ENCODE peak calls at places on chromosomes 2 and 18, in nine cellular contexts. J is Calu3, C is left cardiac atrium, Z is adrenal gland, K is GDM1, F is tibial artery, E is GM18507, G is dermis blood vessel endothelial cell, S is NCI-H345. V is an unnamed sample.

GRCh38 chr2:8976419-8976818 is 27.1 kb downstream of the MBOAT2 start:
- DNase-seq in J (no peak), C (no peak), Z (no peak), K (peak; percentile 19), F (no peak), E (no peak), G (peak; percentile 27), S (no peak), V (no peak)

GRCh38 chr2:71453404-71454220 is at the start of gene DYSF:
- DNase-seq in J (no peak), C (peak; percentile 72), Z (no peak), K (no peak), F (peak; percentile 76), E (no peak), G (peak; percentile 59), S (no peak), V (peak; percentile 80)

GRCh38 chr18:79216176-79216575 is 147.0 kb downstream of the ATP9B start:
- DNase-seq in J (no peak), C (no peak), Z (peak; percentile 73), K (no peak), F (no peak), E (no peak), G (no peak), S (no peak), V (no peak)

GRCh38 chr18:69948919-69949537 is 1.4 kb upstream of the CD226 start:
- DNase-seq in J (no peak), C (peak; percentile 56), Z (peak; percentile 27), K (no peak), F (peak; percentile 69), E (no peak), G (peak; percentile 3), S (no peak), V (no peak)

GRCh38 chr2:101720732-101721131 is 23.2 kb downstream of the MAP4K4 start:
- DNase-seq in J (no peak), C (no peak), Z (no peak), K (no peak), F (no peak), E (no peak), G (no peak), S (no peak), V (no peak)

GRCh38 chr2:159904127-159904564 is 106.1 kb upstream of the CD302 start:
- DNase-seq in J (peak; percentile 58), C (peak; percentile 26), Z (no peak), K (peak; percentile 48), F (peak; percentile 65), E (no peak), G (peak; percentile 37), S (peak; percentile 8), V (peak; percentile 16)

GRCh38 chr2:65300134-65300771 is 72.6 kb downstream of the ACTR2 start:
- DNase-seq in J (no peak), C (peak; percentile 81), Z (peak; percentile 96), K (no peak), F (peak; percentile 91), E (no peak), G (no peak), S (no peak), V (peak; percentile 95)

GRCh38 chr2:64196986-64197385 is 52.8 kb upstream of the PELI1 start:
- DNase-seq in J (no peak), C (no peak), Z (no peak), K (no peak), F (no peak), E (no peak), G (no peak), S (no peak), V (no peak)

GRCh38 chr18:55322176-55322735 is 265.7 kb downstream of the TCF4 start:
- DNase-seq in J (no peak), C (peak; percentile 88), Z (peak; percentile 96), K (no peak), F (peak; percentile 90), E (no peak), G (peak; percentile 95), S (no peak), V (peak; percentile 90)

GRCh38 chr18:45782662-45783061 is 42.8 kb upstream of the SIGLEC15 start:
- DNase-seq in J (no peak), C (no peak), Z (no peak), K (no peak), F (no peak), E (no peak), G (no peak), S (no peak), V (no peak)

GRCh38 chr18:12287684-12288405 is 20.2 kb upstream of the TUBB6 start:
- DNase-seq in J (peak; percentile 77), C (peak; percentile 83), Z (peak; percentile 59), K (no peak), F (peak; percentile 95), E (no peak), G (peak; percentile 48), S (no peak), V (peak; percentile 87)

GRCh38 chr2:120747706-120748105 is 12.0 kb downstream of the GLI2 start:
- DNase-seq in J (no peak), C (no peak), Z (no peak), K (no peak), F (peak; percentile 32), E (no peak), G (no peak), S (no peak), V (no peak)

GRCh38 chr2:60652822-60653315 is 99.4 kb upstream of the BCL11A start:
- DNase-seq in J (no peak), C (no peak), Z (no peak), K (no peak), F (no peak), E (no peak), G (no peak), S (no peak), V (no peak)

GRCh38 chr2:240972636-240973521 is 25.5 kb upstream of the SNED1 start:
- DNase-seq in J (peak; percentile 24), C (no peak), Z (no peak), K (no peak), F (no peak), E (no peak), G (no peak), S (peak; percentile 26), V (peak; percentile 57)

GRCh38 chr2:144509001-144509545 is 10.8 kb downstream of the ZEB2 start:
- DNase-seq in J (no peak), C (no peak), Z (no peak), K (no peak), F (no peak), E (no peak), G (no peak), S (peak; percentile 23), V (no peak)

GRCh38 chr18:50629148-50629631 is 69.3 kb downstream of the MAPK4 start:
- DNase-seq in J (no peak), C (no peak), Z (no peak), K (no peak), F (peak; percentile 73), E (no peak), G (no peak), S (peak; percentile 83), V (no peak)

GRCh38 chr2:197256021-197256420 is 54.6 kb downstream of the ANKRD44 start:
- DNase-seq in J (no peak), C (no peak), Z (no peak), K (no peak), F (no peak), E (no peak), G (no peak), S (no peak), V (no peak)

GRCh38 chr2:96816127-96816835 is at the start of gene CNNM3:
- DNase-seq in J (peak; percentile 98), C (peak; percentile 98), Z (peak; percentile 96), K (peak; percentile 91), F (peak; percentile 98), E (peak; percentile 98), G (peak; percentile 96), S (peak; percentile 96), V (peak; percentile 98)

GRCh38 chr2:85089464-85090072 is 43.6 kb upstream of the TCF7L1 start:
- DNase-seq in J (no peak), C (no peak), Z (no peak), K (no peak), F (no peak), E (no peak), G (no peak), S (no peak), V (no peak)

GRCh38 chr2:210003394-210003793 is 956 bp downstream of the RPE start:
- DNase-seq in J (no peak), C (no peak), Z (no peak), K (no peak), F (no peak), E (no peak), G (no peak), S (no peak), V (no peak)

GRCh38 chr18:59451073-59451472 is 92.0 kb upstream of the LMAN1 start:
- DNase-seq in J (no peak), C (no peak), Z (no peak), K (no peak), F (no peak), E (no peak), G (no peak), S (no peak), V (no peak)

GRCh38 chr2:41955641-41956040 is 92.2 kb upstream of the PKDCC start:
- DNase-seq in J (no peak), C (no peak), Z (no peak), K (peak; percentile 15), F (no peak), E (no peak), G (no peak), S (peak; percentile 16), V (no peak)

GRCh38 chr2:41902892-41903291 is 144.9 kb upstream of the PKDCC start:
- DNase-seq in J (no peak), C (no peak), Z (no peak), K (no peak), F (no peak), E (no peak), G (no peak), S (no peak), V (no peak)

GRCh38 chr2:12010059-12010458 is 263.6 kb downstream of the LPIN1 start:
- DNase-seq in J (no peak), C (no peak), Z (no peak), K (no peak), F (no peak), E (no peak), G (no peak), S (no peak), V (no peak)

GRCh38 chr2:144317071-144317738 is 202.7 kb downstream of the ZEB2 start:
- DNase-seq in J (no peak), C (no peak), Z (no peak), K (no peak), F (no peak), E (no peak), G (no peak), S (no peak), V (no peak)

GRCh38 chr2:67872481-67872880 is 190.3 kb downstream of the C1D start:
- DNase-seq in J (no peak), C (no peak), Z (no peak), K (no peak), F (no peak), E (no peak), G (peak; percentile 29), S (no peak), V (no peak)

GRCh38 chr2:218028562-218029348 is 26.0 kb upstream of the TNS1 start:
- DNase-seq in J (no peak), C (no peak), Z (peak; percentile 7), K (no peak), F (peak; percentile 64), E (no peak), G (no peak), S (no peak), V (no peak)

GRCh38 chr2:135055182-135055786 is 3.2 kb downstream of the RAB3GAP1 start:
- DNase-seq in J (no peak), C (no peak), Z (no peak), K (no peak), F (no peak), E (no peak), G (peak; percentile 54), S (no peak), V (no peak)

GRCh38 chr2:191231995-191232394 is 13.2 kb upstream of the MYO1B start:
- DNase-seq in J (no peak), C (no peak), Z (no peak), K (no peak), F (no peak), E (no peak), G (peak; percentile 32), S (no peak), V (no peak)

GRCh38 chr18:12885500-12885899 is 1.5 kb upstream of the PTPN2 start:
- DNase-seq in J (no peak), C (no peak), Z (no peak), K (no peak), F (no peak), E (no peak), G (no peak), S (no peak), V (no peak)

GRCh38 chr18:32771871-32772499 is 838 bp downstream of the KLHL14 start:
- DNase-seq in J (peak; percentile 10), C (no peak), Z (no peak), K (no peak), F (no peak), E (no peak), G (peak; percentile 31), S (peak; percentile 67), V (no peak)